ENCODE peak calls at places on chromosomes 11 and 22, in six cellular contexts. A is naive thymus-derived CD4-positive, alpha-beta T cell; U is right lobe of liver; C is right cardiac atrium; J is heart left ventricle; V is body of pancreas. D is an unnamed sample.

GRCh38 chr11:63560506-63561179 is 2.5 kb downstream of the PLAAT2 start:
- ATAC-seq in C (peak; percentile 53), J (peak; percentile 29), V (no peak), U (no peak), A (peak; percentile 80), D (no peak)

GRCh38 chr22:41327124-41327523 is 25.8 kb downstream of the ZC3H7B start:
- ATAC-seq in A (no peak), J (no peak), V (no peak), U (peak; percentile 81), C (peak; percentile 38), D (no peak)

GRCh38 chr22:43150731-43151206 is 590 bp upstream of the TSPO start:
- ATAC-seq in A (no peak), U (no peak), C (peak; percentile 2), V (peak; percentile 1), J (no peak), D (no peak)

GRCh38 chr22:33337524-33337923 is 279.3 kb upstream of the SYN3 start:
- ATAC-seq in A (no peak), U (peak; percentile 59), V (peak; percentile 71), C (no peak), J (no peak), D (no peak)

GRCh38 chr22:43833286-43834240 is 21.5 kb upstream of the EFCAB6 start:
- ATAC-seq in A (no peak), C (no peak), U (no peak), V (no peak), J (no peak), D (no peak)

GRCh38 chr11:5611627-5612026 is 13.2 kb upstream of the TRIM34 start:
- ATAC-seq in V (no peak), A (no peak), U (no peak), C (no peak), J (no peak), D (no peak)

GRCh38 chr11:128365044-128365443 is 222.3 kb downstream of the ETS1 start:
- ATAC-seq in V (no peak), A (no peak), U (no peak), J (no peak), C (no peak), D (no peak)

GRCh38 chr11:86275493-86276370 is 26.3 kb upstream of the HIKESHI start:
- ATAC-seq in C (no peak), V (no peak), J (no peak), A (no peak), U (no peak), D (no peak)

GRCh38 chr11:69080361-69080973 is 31.7 kb downstream of the TPCN2 start:
- ATAC-seq in C (no peak), A (peak; percentile 85), U (no peak), V (no peak), J (no peak), D (no peak)

GRCh38 chr11:130476200-130476921 is 27.9 kb downstream of the ADAMTS15 start:
- ATAC-seq in A (no peak), V (no peak), C (no peak), J (peak; percentile 72), U (no peak), D (no peak)

GRCh38 chr22:50027639-50028537 is 15.3 kb upstream of the IL17REL start:
- ATAC-seq in U (no peak), C (no peak), V (no peak), A (peak; percentile 30), J (no peak), D (no peak)